ENCODE peak calls at places on chromosomes 5 and 9, in five cellular contexts. V is EH, C is NCI-H2029, H is GM12865, E is neural progenitor cell. G is an unnamed sample.

GRCh38 chr5:142506046-142506445 is 179.8 kb downstream of the FGF1 start:
- DNase-seq in V (peak), C (no peak), H (no peak), E (no peak), G (no peak)

GRCh38 chr5:124461110-124461509 is 285.3 kb downstream of the ZNF608 start:
- DNase-seq in V (no peak), C (no peak), H (no peak), E (no peak), G (peak)

GRCh38 chr9:99377790-99378775 is 156.0 kb downstream of the SEC61B start:
- DNase-seq in V (peak), C (no peak), H (no peak), E (peak), G (no peak)

GRCh38 chr5:79269733-79270166 is 33.8 kb downstream of the JMY start:
- DNase-seq in V (no peak), C (no peak), H (no peak), E (no peak), G (no peak)

GRCh38 chr5:174491761-174492350 is 232.5 kb upstream of the MSX2 start:
- DNase-seq in V (no peak), C (no peak), H (no peak), E (no peak), G (no peak)

GRCh38 chr5:110757118-110757729 is 18.4 kb downstream of the SLC25A46 start:
- DNase-seq in V (peak), C (peak), H (peak), E (peak), G (peak)

GRCh38 chr9:133935328-133936040 is 56.6 kb downstream of the VAV2 start:
- DNase-seq in V (peak), C (peak), H (no peak), E (no peak), G (peak)

GRCh38 chr5:78647411-78647818 is 1.2 kb downstream of the LHFPL2 start:
- DNase-seq in V (peak), C (no peak), H (peak), E (peak), G (no peak)

GRCh38 chr9:34603610-34604231 is 8.2 kb downstream of the RPP25L start:
- DNase-seq in V (peak), C (peak), H (peak), E (peak), G (peak)

G was measured in COR-L47.